ENCODE peak calls at places on chromosome 20, in six cellular contexts. O is H1, P is IMR-90, R is mesenchymal stem cell, G is H9, Z is trophoblast cell. E is an unnamed sample.

GRCh38 chr20:10314198-10314597 is 95.6 kb downstream of the SNAP25 start:
- DNase-seq in O (no peak), P (peak), R (peak), G (no peak), Z (no peak), E (no peak)

GRCh38 chr20:50975701-50976330 is 17.2 kb downstream of the MOCS3 start:
- DNase-seq in O (no peak), P (no peak), R (no peak), G (no peak), Z (no peak), E (no peak)

GRCh38 chr20:16488086-16488485 is 85.2 kb downstream of the KIF16B start:
- DNase-seq in O (no peak), P (no peak), R (no peak), G (no peak), Z (no peak), E (no peak)

GRCh38 chr20:8803065-8803464 is 265.8 kb upstream of the PLCB4 start:
- DNase-seq in O (no peak), P (no peak), R (peak), G (no peak), Z (no peak), E (no peak)

GRCh38 chr20:49187330-49188100 is 619 bp downstream of the STAU1 start:
- DNase-seq in O (no peak), P (no peak), R (peak), G (peak), Z (peak), E (peak)

GRCh38 chr20:17327185-17327780 is 100.4 kb downstream of the PCSK2 start:
- DNase-seq in O (peak), P (no peak), R (no peak), G (no peak), Z (no peak), E (no peak)

GRCh38 chr20:5864873-5865582 is 85.3 kb downstream of the TRMT6 start:
- DNase-seq in O (no peak), P (peak), R (peak), G (no peak), Z (no peak), E (no peak)

GRCh38 chr20:48378976-48379670 is 448.7 kb downstream of the PREX1 start:
- DNase-seq in O (no peak), P (no peak), R (no peak), G (no peak), Z (no peak), E (no peak)

GRCh38 chr20:50308513-50309279 is 118.1 kb downstream of the CEBPB start:
- DNase-seq in O (no peak), P (peak), R (peak), G (peak), Z (peak), E (no peak)

GRCh38 chr20:53917145-53918009 is 153.0 kb downstream of the BCAS1 start:
- DNase-seq in O (no peak), P (no peak), R (peak), G (no peak), Z (peak), E (no peak)

GRCh38 chr20:53774487-53775203 is 181.0 kb upstream of the ZNF217 start:
- DNase-seq in O (no peak), P (peak), R (peak), G (no peak), Z (peak), E (no peak)

GRCh38 chr20:5491463-5491862 is 174.7 kb upstream of the PROKR2 start:
- DNase-seq in O (no peak), P (no peak), R (no peak), G (no peak), Z (no peak), E (no peak)

GRCh38 chr20:61739832-61740118 is 325.9 kb downstream of the TAF4 start:
- DNase-seq in O (no peak), P (no peak), R (no peak), G (no peak), Z (no peak), E (no peak)

GRCh38 chr20:40728470-40728869 is 39.4 kb upstream of the MAFB start:
- DNase-seq in O (no peak), P (no peak), R (no peak), G (no peak), Z (no peak), E (no peak)

GRCh38 chr20:9503530-9504251 is 10.7 kb upstream of the LAMP5 start:
- DNase-seq in O (no peak), P (peak), R (no peak), G (peak), Z (no peak), E (no peak)

GRCh38 chr20:57395111-57395959 is 4.1 kb downstream of the RBM38 start:
- DNase-seq in O (no peak), P (peak), R (no peak), G (peak), Z (peak), E (peak)

GRCh38 chr20:64246616-64247311 is 8.8 kb upstream of the PCMTD2 start:
- DNase-seq in O (no peak), P (no peak), R (no peak), G (peak), Z (no peak), E (no peak)

GRCh38 chr20:3243718-3244358 is 4.8 kb upstream of the SLC4A11 start:
- DNase-seq in O (no peak), P (no peak), R (no peak), G (no peak), Z (no peak), E (no peak)

GRCh38 chr20:58899518-58899917 is 47.0 kb downstream of the GNAS start:
- DNase-seq in O (no peak), P (no peak), R (no peak), G (no peak), Z (no peak), E (no peak)

GRCh38 chr20:35551485-35551884 is 9.6 kb downstream of the ERGIC3 start:
- DNase-seq in O (no peak), P (peak), R (no peak), G (no peak), Z (no peak), E (no peak)
- H3K18ac ChIP-seq in O (no peak), P (no peak), R (no peak), G (no peak), Z (no peak), E (no peak)

GRCh38 chr20:47351643-47352331 is 4.7 kb downstream of the ZMYND8 start:
- DNase-seq in O (no peak), P (no peak), R (no peak), G (no peak), Z (peak), E (no peak)
- H3K4ac ChIP-seq in O (no peak), P (peak), R (peak), G (peak), Z (peak), E (peak)

GRCh38 chr20:46311039-46311650 is 2.8 kb upstream of the CDH22 start:
- DNase-seq in O (no peak), P (no peak), R (no peak), G (no peak), Z (peak), E (no peak)
- H2AFZ ChIP-seq in O (no peak), P (no peak), R (no peak), G (no peak), Z (no peak), E (no peak)

DNA sequence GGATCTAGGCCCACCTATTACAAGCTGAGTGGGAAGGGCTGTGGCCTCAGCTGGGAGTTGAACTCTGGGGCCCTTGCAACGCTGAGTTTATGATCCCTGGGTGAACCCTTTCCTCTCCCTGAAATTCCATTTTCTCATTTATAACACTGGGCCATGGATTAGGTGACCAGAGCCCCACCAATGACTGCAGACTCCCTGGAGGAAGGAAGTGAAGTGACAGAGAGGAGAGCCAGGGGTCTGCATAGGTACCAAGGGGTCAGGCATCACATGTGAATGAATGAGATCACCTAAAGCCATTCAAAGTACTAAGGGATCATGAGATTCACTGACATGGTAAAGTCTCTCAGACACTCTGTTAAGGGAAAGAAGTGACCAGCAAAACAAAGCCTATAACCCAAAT is 46.5 kb upstream of the DSN1 start:
- DNase-seq in O (no peak), P (no peak), R (no peak), G (no peak), Z (no peak), E (no peak)
- H3K18ac ChIP-seq in O (no peak), P (no peak), R (no peak), G (no peak), Z (no peak), E (peak)

DNA sequence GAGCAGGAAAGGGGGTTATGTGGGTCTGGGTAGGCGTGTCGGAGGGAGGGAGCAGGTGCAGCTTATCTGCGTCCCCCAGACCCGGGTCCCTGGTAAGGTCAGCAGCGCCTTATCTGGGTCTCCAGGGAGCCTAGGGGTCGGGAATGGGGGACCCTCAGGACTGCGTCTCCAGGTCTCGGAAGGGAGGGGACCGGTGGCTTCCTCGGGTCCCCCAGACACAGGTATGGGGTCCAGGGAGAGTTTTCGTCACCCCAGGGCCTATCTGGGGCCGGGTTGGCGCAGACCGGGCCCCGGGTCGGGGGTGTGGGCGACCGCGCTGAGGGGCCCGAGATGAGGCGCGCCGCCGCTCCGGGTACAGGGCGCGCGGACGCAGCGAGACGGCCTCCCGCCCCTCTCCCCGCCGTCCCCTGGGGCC is 325 bp downstream of the PLAGL2 start:
- DNase-seq in O (no peak), P (no peak), R (no peak), G (no peak), Z (no peak), E (no peak)
- H3K4ac ChIP-seq in O (no peak), P (peak), R (peak), G (no peak), Z (peak), E (peak)